ENCODE peak calls at places on chromosomes 1 and 21, in seven cellular contexts. One of them, this sample, is unnamed.

GRCh38 chr1:231872461-231872910 is 245.9 kb downstream of the DISC1 start:
- DNase-seq in skeletal muscle cell: no peak
- DNase-seq in activated CD4-positive, alpha-beta memory T cell treated with anti-CD3 and anti-CD28 coated beads for 36 hours: no peak
- DNase-seq in stimulated activated CD8-positive, alpha-beta memory T cell treated with anti-CD3 and anti-CD28 coated beads, Interleukin-7, amount 100 ng/mL, for 48 hours: no peak
- DNase-seq in WTC11: no peak
- DNase-seq in MV-4-11: no peak
- DNase-seq in stromal cell of bone marrow: peak
- DNase-seq in this sample: no peak

GRCh38 chr21:37668462-37669239 is 247.6 kb downstream of the KCNJ6 start:
- DNase-seq in skeletal muscle cell: no peak
- DNase-seq in activated CD4-positive, alpha-beta memory T cell treated with anti-CD3 and anti-CD28 coated beads for 36 hours: no peak
- DNase-seq in stimulated activated CD8-positive, alpha-beta memory T cell treated with anti-CD3 and anti-CD28 coated beads, Interleukin-7, amount 100 ng/mL, for 48 hours: no peak
- DNase-seq in WTC11: no peak
- DNase-seq in MV-4-11: no peak
- DNase-seq in stromal cell of bone marrow: no peak
- DNase-seq in this sample: no peak

GRCh38 chr1:47194314-47194713 is 4.5 kb upstream of the PDZK1IP1 start:
- DNase-seq in skeletal muscle cell: no peak
- DNase-seq in activated CD4-positive, alpha-beta memory T cell treated with anti-CD3 and anti-CD28 coated beads for 36 hours: no peak
- DNase-seq in stimulated activated CD8-positive, alpha-beta memory T cell treated with anti-CD3 and anti-CD28 coated beads, Interleukin-7, amount 100 ng/mL, for 48 hours: no peak
- DNase-seq in WTC11: no peak
- DNase-seq in MV-4-11: no peak
- DNase-seq in stromal cell of bone marrow: no peak
- DNase-seq in this sample: no peak

GRCh38 chr1:26345718-26346117 is 8.2 kb downstream of the CRYBG2 start:
- DNase-seq in skeletal muscle cell: no peak
- DNase-seq in activated CD4-positive, alpha-beta memory T cell treated with anti-CD3 and anti-CD28 coated beads for 36 hours: no peak
- DNase-seq in stimulated activated CD8-positive, alpha-beta memory T cell treated with anti-CD3 and anti-CD28 coated beads, Interleukin-7, amount 100 ng/mL, for 48 hours: no peak
- DNase-seq in WTC11: no peak
- DNase-seq in MV-4-11: no peak
- DNase-seq in stromal cell of bone marrow: no peak
- DNase-seq in this sample: no peak

GRCh38 chr21:41634211-41634694 is 126.3 kb upstream of the TMPRSS2 start:
- DNase-seq in skeletal muscle cell: no peak
- DNase-seq in activated CD4-positive, alpha-beta memory T cell treated with anti-CD3 and anti-CD28 coated beads for 36 hours: no peak
- DNase-seq in stimulated activated CD8-positive, alpha-beta memory T cell treated with anti-CD3 and anti-CD28 coated beads, Interleukin-7, amount 100 ng/mL, for 48 hours: no peak
- DNase-seq in WTC11: no peak
- DNase-seq in MV-4-11: no peak
- DNase-seq in stromal cell of bone marrow: no peak
- DNase-seq in this sample: no peak

GRCh38 chr1:215606564-215607168 is 39.6 kb downstream of the KCTD3 start:
- DNase-seq in skeletal muscle cell: no peak
- DNase-seq in activated CD4-positive, alpha-beta memory T cell treated with anti-CD3 and anti-CD28 coated beads for 36 hours: no peak
- DNase-seq in stimulated activated CD8-positive, alpha-beta memory T cell treated with anti-CD3 and anti-CD28 coated beads, Interleukin-7, amount 100 ng/mL, for 48 hours: no peak
- DNase-seq in WTC11: no peak
- DNase-seq in MV-4-11: no peak
- DNase-seq in stromal cell of bone marrow: peak
- DNase-seq in this sample: no peak

GRCh38 chr1:56911098-56911497 is 54.7 kb downstream of the C8B start:
- DNase-seq in skeletal muscle cell: no peak
- DNase-seq in activated CD4-positive, alpha-beta memory T cell treated with anti-CD3 and anti-CD28 coated beads for 36 hours: no peak
- DNase-seq in stimulated activated CD8-positive, alpha-beta memory T cell treated with anti-CD3 and anti-CD28 coated beads, Interleukin-7, amount 100 ng/mL, for 48 hours: no peak
- DNase-seq in WTC11: no peak
- DNase-seq in MV-4-11: peak
- DNase-seq in stromal cell of bone marrow: peak
- DNase-seq in this sample: no peak

GRCh38 chr1:91170571-91170970 is 148.7 kb upstream of the ZNF644 start:
- DNase-seq in skeletal muscle cell: no peak
- DNase-seq in activated CD4-positive, alpha-beta memory T cell treated with anti-CD3 and anti-CD28 coated beads for 36 hours: no peak
- DNase-seq in stimulated activated CD8-positive, alpha-beta memory T cell treated with anti-CD3 and anti-CD28 coated beads, Interleukin-7, amount 100 ng/mL, for 48 hours: no peak
- DNase-seq in WTC11: no peak
- DNase-seq in MV-4-11: no peak
- DNase-seq in stromal cell of bone marrow: no peak
- DNase-seq in this sample: no peak

GRCh38 chr1:183685112-183685713 is 32.1 kb upstream of the APOBEC4 start:
- DNase-seq in skeletal muscle cell: no peak
- DNase-seq in activated CD4-positive, alpha-beta memory T cell treated with anti-CD3 and anti-CD28 coated beads for 36 hours: peak
- DNase-seq in stimulated activated CD8-positive, alpha-beta memory T cell treated with anti-CD3 and anti-CD28 coated beads, Interleukin-7, amount 100 ng/mL, for 48 hours: no peak
- DNase-seq in WTC11: no peak
- DNase-seq in MV-4-11: peak
- DNase-seq in stromal cell of bone marrow: peak
- DNase-seq in this sample: no peak

GRCh38 chr1:238898856-238899255 is 487.5 kb upstream of the CHRM3 start:
- DNase-seq in skeletal muscle cell: no peak
- DNase-seq in activated CD4-positive, alpha-beta memory T cell treated with anti-CD3 and anti-CD28 coated beads for 36 hours: no peak
- DNase-seq in stimulated activated CD8-positive, alpha-beta memory T cell treated with anti-CD3 and anti-CD28 coated beads, Interleukin-7, amount 100 ng/mL, for 48 hours: no peak
- DNase-seq in WTC11: no peak
- DNase-seq in MV-4-11: peak
- DNase-seq in stromal cell of bone marrow: no peak
- DNase-seq in this sample: no peak

GRCh38 chr1:44801491-44802305 is 1.5 kb downstream of the PLK3 start:
- DNase-seq in skeletal muscle cell: no peak
- DNase-seq in activated CD4-positive, alpha-beta memory T cell treated with anti-CD3 and anti-CD28 coated beads for 36 hours: peak
- DNase-seq in stimulated activated CD8-positive, alpha-beta memory T cell treated with anti-CD3 and anti-CD28 coated beads, Interleukin-7, amount 100 ng/mL, for 48 hours: no peak
- DNase-seq in WTC11: no peak
- DNase-seq in MV-4-11: no peak
- DNase-seq in stromal cell of bone marrow: no peak
- DNase-seq in this sample: no peak